ENCODE peak calls at places on chromosomes 3 and 15, in six cellular contexts. H is NCI-H1105; Q is A549; Z is naive thymus-derived CD8-positive, alpha-beta T cell; X is caudate nucleus; N is DND-41. G is an unnamed sample.

GRCh38 chr3:193769437-193769836 is 176.4 kb downstream of the OPA1 start:
- DNase-seq in H (no peak), Q (no peak), Z (no peak), X (no peak), N (no peak), G (no peak)

GRCh38 chr3:178551916-178552321 is 15.7 kb downstream of the KCNMB2 start:
- DNase-seq in H (no peak), Q (no peak), Z (no peak), X (no peak), N (no peak), G (no peak)

GRCh38 chr3:128068156-128068620 is 16.0 kb downstream of the SEC61A1 start:
- DNase-seq in H (peak; percentile 23), Q (peak; percentile 44), Z (peak; percentile 55), X (no peak), N (peak; percentile 48), G (peak; percentile 69)

GRCh38 chr3:23376516-23377248 is 173.6 kb downstream of the UBE2E2 start:
- DNase-seq in H (no peak), Q (no peak), Z (no peak), X (no peak), N (no peak), G (no peak)

GRCh38 chr15:71701808-71702207 is 108.5 kb upstream of the NR2E3 start:
- DNase-seq in H (no peak), Q (no peak), Z (no peak), X (no peak), N (no peak), G (no peak)

GRCh38 chr3:46921871-46922271 is 44.4 kb downstream of the PTH1R start:
- DNase-seq in H (no peak), Q (no peak), Z (no peak), X (no peak), N (no peak), G (no peak)

GRCh38 chr3:69273895-69274294 is 112.0 kb downstream of the FRMD4B start:
- DNase-seq in H (no peak), Q (no peak), Z (no peak), X (no peak), N (no peak), G (no peak)

GRCh38 chr3:152349397-152349796 is 80.7 kb downstream of the MBNL1 start:
- DNase-seq in H (no peak), Q (no peak), Z (no peak), X (no peak), N (no peak), G (no peak)

GRCh38 chr15:41936649-41937567 is 35.4 kb downstream of the EHD4 start:
- DNase-seq in H (no peak), Q (no peak), Z (peak; percentile 78), X (peak; percentile 9), N (peak; percentile 10), G (no peak)

GRCh38 chr3:5262507-5262906 is 75.0 kb downstream of the EDEM1 start:
- DNase-seq in H (no peak), Q (no peak), Z (no peak), X (no peak), N (no peak), G (no peak)

G was measured in HEK293T.